ENCODE peak calls at places on chromosomes 1 and 21, in nine cellular contexts. F is stimulated activated naive CD8-positive, alpha-beta T cell treated with anti-CD3 and anti-CD28 coated beads, Interleukin-15, Interleukin-2, amounts not matched to agents 100 U/mL and 50 U/mL, for 24 hours; A is GM18507; P is OCI-M1; C is mesothelial cell of epicardium; M is B cell; S is activated T-cell treated with anti-CD3 and anti-CD28 coated beads for 24 hours; J is Caco-2; R is HTR-8/SVneo. Y is an unnamed sample.

GRCh38 chr1:53311104-53311908 is 16.6 kb downstream of the LRP8 start:
- DNase-seq in F (no peak), A (no peak), P (no peak), C (no peak), M (no peak), S (no peak), J (no peak), R (no peak), Y (no peak)

GRCh38 chr21:28959367-28960099 is 33.1 kb downstream of the LTN1 start:
- DNase-seq in F (no peak), A (no peak), P (no peak), C (no peak), M (no peak), S (no peak), J (no peak), R (peak), Y (no peak)

GRCh38 chr1:24961961-24962861 is 32.1 kb upstream of the RUNX3 start:
- DNase-seq in F (no peak), A (no peak), P (no peak), C (no peak), M (no peak), S (no peak), J (no peak), R (no peak), Y (no peak)

GRCh38 chr1:198679535-198680173 is 40.8 kb downstream of the PTPRC start:
- DNase-seq in F (peak), A (no peak), P (no peak), C (no peak), M (no peak), S (no peak), J (no peak), R (no peak), Y (no peak)

GRCh38 chr1:231866392-231867331 is 240.1 kb downstream of the DISC1 start:
- DNase-seq in F (peak), A (peak), P (peak), C (peak), M (peak), S (peak), J (peak), R (peak), Y (peak)

GRCh38 chr1:159900086-159900680 is at the start of gene CFAP45:
- DNase-seq in F (no peak), A (no peak), P (no peak), C (peak), M (no peak), S (no peak), J (peak), R (no peak), Y (peak)

GRCh38 chr1:8858888-8859706 is 19.4 kb downstream of the ENO1 start:
- DNase-seq in F (no peak), A (no peak), P (peak), C (no peak), M (no peak), S (peak), J (peak), R (no peak), Y (no peak)

GRCh38 chr1:60893111-60893510 is 189.2 kb upstream of the NFIA start:
- DNase-seq in F (no peak), A (no peak), P (no peak), C (no peak), M (no peak), S (no peak), J (no peak), R (no peak), Y (no peak)

GRCh38 chr1:97174039-97174704 is 452.6 kb downstream of the PTBP2 start:
- DNase-seq in F (no peak), A (no peak), P (no peak), C (no peak), M (no peak), S (no peak), J (no peak), R (no peak), Y (no peak)

GRCh38 chr1:1621682-1622577 is 6.6 kb downstream of the MIB2 start:
- DNase-seq in F (peak), A (no peak), P (no peak), C (no peak), M (no peak), S (no peak), J (no peak), R (no peak), Y (no peak)

GRCh38 chr1:42684139-42684538 is 1.9 kb downstream of the YBX1 start:
- DNase-seq in F (peak), A (no peak), P (peak), C (no peak), M (no peak), S (no peak), J (no peak), R (no peak), Y (no peak)